ENCODE peak calls at places on chromosomes 13 and 19, in seven cellular contexts. P is activated B cell treated with CpG ODN at 0.5 μM for 24 hours, E is GM13976, B is spleen, R is right lobe of liver, Z is HL-60, S is Calu3. V is an unnamed sample.

GRCh38 chr19:1066251-1066747 is 668 bp upstream of the ARHGAP45 start:
- DNase-seq in Z (no peak), R (peak), B (peak), S (peak), P (no peak), E (no peak), V (no peak)

GRCh38 chr19:21483589-21484170 is 21.7 kb upstream of the ZNF429 start:
- DNase-seq in B (peak), S (no peak), Z (peak), R (peak), P (no peak), E (peak), V (peak)

GRCh38 chr19:18834644-18834984 is 2.9 kb downstream of the UPF1 start:
- DNase-seq in R (no peak), B (no peak), P (no peak), Z (no peak), S (no peak), E (no peak), V (no peak)

GRCh38 chr13:49938274-49938673 is 2.1 kb upstream of the SPRYD7 start:
- DNase-seq in S (no peak), Z (peak), R (no peak), P (no peak), E (no peak), B (no peak), V (no peak)

GRCh38 chr13:26249551-26249950 is 4.4 kb upstream of the CDK8 start:
- DNase-seq in B (no peak), E (no peak), R (no peak), Z (no peak), P (no peak), S (no peak), V (no peak)

GRCh38 chr13:112686987-112687386 is 2.9 kb upstream of the ATP11A start:
- DNase-seq in Z (no peak), E (no peak), R (no peak), B (no peak), P (no peak), S (no peak), V (no peak)

GRCh38 chr13:49098198-49098597 is 121.9 kb upstream of the MLNR start:
- DNase-seq in B (no peak), R (no peak), E (no peak), S (peak), Z (no peak), P (no peak), V (no peak)

GRCh38 chr19:55640043-55640576 is 692 bp upstream of the ZNF580 start:
- DNase-seq in P (peak), Z (peak), R (peak), S (no peak), E (peak), B (peak), V (peak)

GRCh38 chr13:99031725-99032298 is 53.9 kb upstream of the DOCK9 start:
- DNase-seq in S (no peak), Z (no peak), B (no peak), E (no peak), P (no peak), R (no peak), V (no peak)

GRCh38 chr19:7748756-7749155 is 1.4 kb upstream of the CD209 start:
- DNase-seq in S (peak), P (no peak), Z (peak), B (no peak), E (no peak), R (no peak), V (no peak)

GRCh38 chr13:113806526-113806925 is 47.5 kb downstream of the TMEM255B start:
- DNase-seq in R (peak), E (no peak), S (no peak), P (no peak), Z (no peak), B (no peak), V (no peak)

GRCh38 chr13:112140366-112140765 is 73.4 kb downstream of the SOX1 start:
- DNase-seq in B (peak), R (no peak), E (no peak), Z (no peak), P (no peak), S (no peak), V (no peak)

GRCh38 chr19:41541990-41542584 is 33.9 kb upstream of the CEACAM21 start:
- DNase-seq in B (peak), R (peak), P (peak), S (peak), Z (peak), E (no peak), V (peak)
- TF ChIP-seq CTCF in B (peak), R (peak), P (no peak), S (peak), Z (peak), E (peak), V (peak)

GRCh38 chr19:3671680-3672574 is 28.3 kb downstream of the PIP5K1C start:
- DNase-seq in E (peak), P (no peak), S (no peak), Z (no peak), B (no peak), R (no peak), V (no peak)

GRCh38 chr19:3672575-3672948 is 27.7 kb downstream of the PIP5K1C start:
- DNase-seq in E (no peak), Z (no peak), P (no peak), B (no peak), S (no peak), R (no peak), V (no peak)

GRCh38 chr19:3669616-3670257 is 30.5 kb downstream of the PIP5K1C start:
- DNase-seq in R (no peak), B (no peak), Z (no peak), S (no peak), P (no peak), E (no peak), V (no peak)

GRCh38 chr19:3670258-3670795 is 29.9 kb downstream of the PIP5K1C start:
- DNase-seq in B (no peak), S (no peak), Z (no peak), P (no peak), E (no peak), R (no peak), V (peak)

DNA sequence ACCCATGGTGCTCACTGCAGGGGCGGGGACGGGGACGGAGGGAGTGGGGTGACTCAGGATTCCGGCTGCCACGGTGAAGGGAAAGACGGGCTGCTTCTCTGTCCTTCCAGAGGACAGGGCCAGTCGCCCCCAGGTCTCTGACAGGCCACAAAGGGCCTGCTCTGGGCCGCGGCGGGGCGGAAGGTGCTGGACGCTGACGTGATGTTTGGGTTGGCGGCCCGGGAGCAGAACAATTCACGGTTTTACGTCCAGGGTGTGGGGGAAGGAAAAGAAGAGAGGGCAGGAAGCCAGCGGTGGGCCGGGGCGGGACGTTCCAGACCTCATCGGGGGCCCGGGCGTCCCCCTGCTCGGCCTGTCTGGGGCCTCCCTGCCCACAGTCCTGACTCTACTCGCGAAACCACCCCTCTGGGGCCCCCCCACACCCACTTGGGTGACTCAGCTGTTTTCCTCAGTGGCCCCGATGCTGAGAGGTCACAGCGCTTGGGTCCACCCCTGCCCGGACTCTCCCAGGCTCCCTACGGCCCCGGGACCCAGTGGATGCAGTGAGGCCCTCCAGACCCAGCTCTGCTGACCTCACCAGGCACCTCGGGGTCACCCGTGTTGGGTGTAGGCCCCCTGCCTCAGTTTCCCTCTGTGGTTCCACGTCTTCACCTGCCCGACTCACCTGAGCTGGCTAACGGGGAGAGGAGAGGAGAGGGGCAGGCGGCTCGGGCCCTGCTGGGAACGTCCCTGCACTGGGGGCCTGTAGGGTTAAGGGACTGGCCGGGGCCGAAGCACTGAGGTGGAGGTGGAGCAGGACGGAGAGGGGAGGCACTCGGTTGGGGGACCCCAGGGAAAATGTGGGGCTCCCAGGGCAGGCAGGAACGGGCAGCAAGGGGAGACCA is 29.2 kb downstream of the PIP5K1C start:
- DNase-seq in R (no peak), S (no peak), P (no peak), Z (no peak), B (no peak), E (peak), V (peak)
- TF ChIP-seq CTCF in R (no peak), S (no peak), P (no peak), Z (no peak), B (no peak), E (no peak), V (no peak)

DNA sequence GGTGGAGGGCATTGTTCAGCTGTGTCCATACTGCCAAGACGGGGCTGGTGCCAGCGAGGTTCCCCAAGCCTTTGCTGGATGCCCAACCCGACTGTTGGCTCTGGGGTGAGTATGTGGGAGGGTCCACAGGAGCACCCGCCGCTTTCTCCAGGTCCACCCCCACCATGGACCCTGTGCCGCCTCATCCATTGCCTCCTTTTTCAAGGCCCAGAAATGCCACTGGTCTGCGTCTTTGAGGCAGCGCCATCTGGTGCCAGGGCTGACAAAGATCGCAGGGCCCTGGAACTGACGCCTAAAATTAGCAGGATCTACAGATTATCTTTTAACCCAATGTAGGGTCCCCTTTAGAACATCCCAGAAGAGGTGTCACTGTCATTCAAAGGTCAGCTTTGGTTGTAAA is 34.6 kb downstream of the NFIX start:
- DNase-seq in P (no peak), R (no peak), S (no peak), B (no peak), E (no peak), Z (peak), V (no peak)
- TF ChIP-seq CTCF in P (no peak), R (peak), S (no peak), B (no peak), E (peak), Z (peak), V (peak)

DNA sequence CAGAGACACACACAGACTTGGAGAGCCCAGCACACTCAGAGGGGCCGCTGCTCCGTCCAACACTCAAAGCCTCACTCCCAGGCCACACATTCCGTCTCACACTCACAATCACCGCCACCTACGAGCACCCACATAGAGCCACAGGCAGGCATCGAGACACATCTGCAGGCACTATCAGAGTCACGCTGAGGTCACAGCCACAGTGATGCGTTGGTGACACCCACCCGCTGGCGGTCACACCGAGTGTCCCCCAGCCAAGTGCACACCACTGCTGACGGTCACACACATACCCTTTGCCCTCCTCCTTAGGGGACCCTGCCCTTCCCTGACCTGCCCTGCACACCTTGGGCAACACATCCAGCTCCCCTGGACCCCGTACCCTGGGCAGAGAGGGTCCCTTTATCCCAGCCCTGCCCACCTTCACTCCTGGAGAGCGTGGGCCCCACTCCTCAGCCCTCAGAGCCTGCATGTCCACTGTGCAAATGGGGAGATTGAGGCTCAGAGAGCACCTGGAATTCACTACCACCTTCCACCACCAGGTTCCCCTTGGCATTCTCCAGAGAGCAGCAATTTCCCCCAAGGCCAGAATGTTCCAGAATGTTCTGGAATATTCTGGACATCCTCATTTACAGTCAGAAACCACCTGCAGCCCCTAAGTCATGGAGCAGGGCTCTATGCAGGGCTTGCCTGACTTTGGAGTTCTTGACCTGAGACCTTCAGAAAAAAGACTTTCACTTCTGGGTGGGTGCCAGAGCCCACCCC is 5.4 kb downstream of the FUT5 start:
- DNase-seq in R (no peak), Z (no peak), P (no peak), E (no peak), S (no peak), B (no peak), V (no peak)
- TF ChIP-seq CTCF in R (no peak), Z (no peak), P (no peak), E (no peak), S (no peak), B (no peak), V (no peak)

V was measured in heart right ventricle.